ENCODE peak calls at places on chromosomes 3 and 15, in six cellular contexts. S is esophagus squamous epithelium, M is body of pancreas, Q is IMR-90, L is uterus, W is A549. D is an unnamed sample.

GRCh38 chr15:31171731-31172130 is 70.2 kb upstream of the TRPM1 start:
- DNase-seq in S (no peak), M (no peak), Q (no peak), L (no peak), W (no peak), D (no peak)

GRCh38 chr3:122957707-122958210 is 69.8 kb downstream of the SEMA5B start:
- DNase-seq in S (no peak), M (no peak), Q (no peak), L (peak), W (no peak), D (no peak)

GRCh38 chr15:29140475-29141172 is 129.0 kb downstream of the NSMCE3 start:
- DNase-seq in S (no peak), M (no peak), Q (no peak), L (no peak), W (no peak), D (peak)

GRCh38 chr3:189554868-189555557 is 76.2 kb upstream of the TP63 start:
- DNase-seq in S (no peak), M (no peak), Q (no peak), L (no peak), W (no peak), D (no peak)

GRCh38 chr3:115549111-115549510 is 74.2 kb upstream of the GAP43 start:
- DNase-seq in S (no peak), M (no peak), Q (peak), L (no peak), W (no peak), D (no peak)

GRCh38 chr3:101827211-101828174 is 21.8 kb upstream of the NFKBIZ start:
- DNase-seq in S (peak), M (peak), Q (peak), L (peak), W (peak), D (peak)

GRCh38 chr3:167110906-167111305 is 269.2 kb downstream of the ZBBX start:
- DNase-seq in S (no peak), M (no peak), Q (no peak), L (no peak), W (peak), D (no peak)

GRCh38 chr3:196012941-196013471 is 68.9 kb downstream of the TFRC start:
- DNase-seq in S (no peak), M (no peak), Q (no peak), L (no peak), W (no peak), D (no peak)

GRCh38 chr3:178120367-178120766 is 415.9 kb upstream of the KCNMB2 start:
- DNase-seq in S (no peak), M (no peak), Q (no peak), L (no peak), W (no peak), D (no peak)

DNA sequence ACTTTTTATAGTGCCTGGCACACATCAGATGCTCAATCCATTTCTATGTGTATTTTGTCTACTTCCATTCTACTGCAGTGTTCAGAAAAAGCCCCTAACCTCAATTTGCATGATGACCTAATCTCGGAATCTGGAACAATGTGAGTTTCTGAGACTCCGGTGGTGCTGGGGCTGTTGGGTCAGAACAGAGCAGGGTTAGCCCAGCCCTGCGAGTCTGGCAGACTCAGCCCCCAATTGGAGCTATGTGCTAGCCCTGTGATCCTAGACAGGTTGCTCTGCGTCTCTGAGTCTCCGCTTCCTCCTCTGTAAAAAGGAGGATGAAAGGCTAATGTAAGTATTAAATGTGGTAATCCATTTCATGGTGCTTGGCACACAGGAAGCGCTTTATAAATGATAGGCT is 95.0 kb upstream of the ICE2 start:
- DNase-seq in S (no peak), M (no peak), Q (no peak), L (no peak), W (no peak), D (no peak)
- TF ChIP-seq POLR2A in S (no peak), M (no peak), Q (no peak), L (no peak), W (no peak), D (no peak)

GRCh38 chr3:133805702-133806475 is at the start of gene SRPRB:
- DNase-seq in S (peak), M (peak), Q (peak), L (peak), W (peak), D (peak)
- TF ChIP-seq POLR2A in S (no peak), M (peak), Q (peak), L (peak), W (peak), D (no peak)

GRCh38 chr3:212432-212831 is 15.9 kb downstream of the CHL1 start:
- DNase-seq in S (no peak), M (no peak), Q (no peak), L (no peak), W (no peak), D (no peak)
- TF ChIP-seq POLR2A in S (no peak), M (no peak), Q (no peak), L (no peak), W (no peak), D (no peak)

DNA sequence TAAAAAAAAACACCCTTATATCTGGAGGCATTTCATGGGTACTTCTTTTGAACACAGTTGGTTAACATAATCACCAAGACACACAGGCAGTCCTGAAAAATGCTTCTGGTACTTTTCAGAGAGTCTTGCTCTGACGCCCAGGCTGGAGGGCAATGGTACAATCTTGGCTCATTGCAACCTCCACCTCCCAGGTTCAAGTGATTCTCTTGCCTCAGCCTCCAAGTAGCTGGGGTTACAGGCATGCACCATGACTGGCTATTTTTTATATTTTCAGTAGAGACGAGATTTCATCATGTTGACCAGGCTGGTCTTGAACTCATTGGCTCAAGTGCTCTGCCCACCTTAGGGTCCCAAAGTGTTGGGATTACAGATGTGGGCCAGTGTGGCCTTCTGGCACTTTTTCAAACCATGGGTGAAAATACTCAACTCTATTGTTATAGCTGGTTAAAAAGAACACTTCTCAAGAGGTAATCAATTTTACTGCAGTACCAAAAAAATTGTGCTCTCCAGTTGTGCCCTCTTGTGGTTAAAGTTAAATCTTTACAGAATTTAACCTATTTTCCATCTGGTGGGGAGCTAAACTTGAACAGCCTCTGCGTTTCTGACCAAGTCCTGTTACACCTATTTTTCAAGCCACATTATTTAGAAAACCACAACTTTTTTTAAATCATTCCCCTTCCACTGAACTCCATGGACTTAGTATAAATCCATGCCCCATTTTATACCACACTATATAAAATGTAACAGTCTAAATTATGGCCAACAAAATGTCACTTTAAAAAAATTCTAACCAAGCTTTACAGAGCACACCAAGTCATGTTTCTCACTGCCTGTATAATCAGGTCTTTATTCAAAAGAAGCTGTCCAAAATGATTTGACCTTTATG is 1.2 kb upstream of the SNAPC5 start:
- DNase-seq in S (no peak), M (no peak), Q (peak), L (no peak), W (peak), D (no peak)
- TF ChIP-seq POLR2A in S (no peak), M (no peak), Q (no peak), L (no peak), W (no peak), D (no peak)

GRCh38 chr15:65869127-65869953 is at the start of gene RAB11A:
- DNase-seq in S (peak), M (peak), Q (peak), L (peak), W (peak), D (peak)
- TF ChIP-seq POLR2A in S (peak), M (peak), Q (peak), L (peak), W (peak), D (peak)

GRCh38 chr3:98763076-98763475 is at the start of gene ST3GAL6:
- DNase-seq in S (peak), M (no peak), Q (peak), L (peak), W (no peak), D (no peak)
- TF ChIP-seq POLR2A in S (no peak), M (peak), Q (no peak), L (no peak), W (no peak), D (no peak)

DNA sequence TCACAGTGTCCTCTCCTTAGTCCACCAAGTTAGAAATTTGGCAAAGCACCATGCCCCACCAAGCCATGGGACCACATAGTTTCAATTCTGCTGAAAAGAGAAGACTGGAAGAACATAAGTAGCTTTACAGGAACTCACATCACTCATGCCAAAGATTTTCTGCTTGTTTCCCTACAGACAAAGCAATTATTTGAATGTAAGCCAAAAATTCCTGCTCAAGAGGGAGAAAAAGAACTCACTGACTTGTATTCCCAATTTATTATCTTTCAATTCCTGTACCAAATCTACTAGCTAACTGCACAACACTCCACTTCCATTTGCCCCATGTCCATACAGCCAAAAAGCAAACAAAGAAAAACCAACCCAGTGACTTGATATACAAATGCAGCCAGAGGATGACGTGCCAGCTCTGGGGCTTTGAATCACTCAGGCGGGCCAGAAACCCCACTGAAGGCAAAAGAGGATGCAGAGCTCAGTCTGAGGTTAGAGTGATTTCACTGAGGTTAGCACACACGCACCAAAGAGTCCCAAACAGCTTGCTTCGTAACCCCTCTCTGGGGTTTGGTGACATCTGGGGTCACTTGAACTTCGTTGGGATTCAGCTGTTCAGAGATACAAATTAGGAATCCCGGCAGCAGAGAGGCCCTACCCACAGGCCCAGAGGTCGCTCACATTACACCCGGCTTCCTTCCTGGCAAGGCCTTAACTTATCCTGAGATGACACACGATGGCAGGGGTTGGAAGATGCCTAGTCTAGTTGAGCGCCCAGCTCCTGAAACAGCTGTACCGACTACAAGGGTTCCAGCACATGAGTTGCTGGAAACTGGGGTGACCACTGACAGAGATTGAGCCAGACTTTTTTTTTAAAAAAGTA is 1.7 kb downstream of the RFTN1 start:
- DNase-seq in S (peak), M (peak), Q (peak), L (peak), W (no peak), D (peak)
- TF ChIP-seq POLR2A in S (no peak), M (no peak), Q (peak), L (no peak), W (no peak), D (no peak)

GRCh38 chr15:37100109-37100873 is at the start of gene MEIS2:
- DNase-seq in S (peak), M (peak), Q (peak), L (peak), W (peak), D (peak)

GRCh38 chr15:37102315-37103021 is 2.1 kb upstream of the MEIS2 start:
- DNase-seq in S (no peak), M (no peak), Q (peak), L (peak), W (peak), D (no peak)

GRCh38 chr15:37099321-37100108 is 834 bp downstream of the MEIS2 start:
- DNase-seq in S (no peak), M (peak), Q (peak), L (peak), W (peak), D (no peak)

GRCh38 chr15:37103475-37104071 is 3.2 kb upstream of the MEIS2 start:
- DNase-seq in S (no peak), M (no peak), Q (no peak), L (no peak), W (no peak), D (no peak)

DNA sequence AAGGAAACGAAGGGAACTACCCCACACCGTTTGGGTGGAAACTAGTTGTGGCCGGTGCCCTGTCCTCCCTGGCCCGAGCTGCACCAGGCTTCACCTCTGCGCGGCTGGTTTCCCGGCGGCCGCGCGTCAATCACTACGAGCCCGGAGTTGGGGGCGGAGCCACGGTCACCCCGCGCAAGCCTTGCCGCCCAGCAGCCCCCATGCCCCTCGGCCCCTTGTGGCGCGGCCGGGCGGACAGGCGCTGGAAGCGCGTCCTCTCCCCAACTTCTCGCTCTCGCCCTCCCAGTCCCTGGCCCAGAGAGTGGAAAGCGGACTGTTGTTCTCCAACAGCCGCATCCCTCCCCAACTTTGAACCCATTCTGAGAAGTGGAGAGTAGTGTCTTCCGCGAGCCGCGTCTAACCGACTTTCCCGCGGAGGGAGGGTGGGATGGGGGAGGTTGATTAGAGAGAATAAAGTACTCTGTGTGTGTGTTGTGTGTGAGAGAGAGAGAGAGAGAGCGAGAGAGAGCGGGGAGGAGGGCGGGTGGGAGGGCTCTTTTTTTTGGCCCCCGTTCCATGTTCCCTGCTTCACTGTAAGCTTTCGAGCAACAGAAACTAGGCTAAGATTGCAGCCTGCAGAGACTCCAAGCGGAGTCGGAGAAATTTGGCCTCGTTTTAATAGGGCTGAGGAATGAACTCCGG is 1.4 kb upstream of the MEIS2 start:
- DNase-seq in S (no peak), M (peak), Q (peak), L (peak), W (peak), D (no peak)
- TF ChIP-seq POLR2A in S (no peak), M (peak), Q (peak), L (peak), W (peak), D (no peak)

DNA sequence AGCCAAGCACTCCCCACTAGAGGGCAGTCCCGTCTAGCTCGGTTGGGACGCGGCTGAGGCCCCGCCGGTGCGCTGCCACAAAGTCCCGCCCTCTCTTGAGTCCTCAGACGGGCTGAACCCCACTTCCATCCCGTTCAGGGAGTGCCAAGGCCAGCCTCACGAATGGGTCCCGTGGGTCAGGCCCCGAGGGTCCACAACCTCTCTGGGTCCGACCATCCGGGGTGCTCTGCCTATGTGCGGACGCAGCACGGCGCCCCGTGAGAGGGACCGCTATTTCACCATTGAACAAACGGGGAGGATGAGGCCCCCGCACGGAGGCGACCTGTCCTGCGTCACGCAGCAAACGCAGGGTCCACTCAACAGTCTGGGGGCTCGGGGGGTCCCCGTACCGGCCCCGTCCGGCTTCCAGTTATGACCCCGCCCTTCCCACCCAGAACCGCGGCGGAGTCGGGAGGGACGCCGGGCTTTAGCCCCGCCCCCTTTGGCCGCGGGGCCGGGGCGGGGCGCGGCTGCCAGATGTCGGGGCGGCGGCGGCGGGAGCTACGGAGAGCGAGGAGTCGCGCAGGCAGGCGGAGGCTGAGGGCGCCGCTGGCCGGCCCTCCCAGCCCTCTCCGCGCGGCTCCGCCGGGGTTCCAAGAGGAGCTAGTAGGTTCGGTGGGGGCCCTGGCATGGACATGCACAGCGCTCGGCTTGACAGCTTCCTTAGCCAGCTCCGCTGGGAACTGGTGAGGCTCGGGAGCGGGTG is at the start of gene INKA1:
- DNase-seq in S (peak), M (peak), Q (peak), L (peak), W (peak), D (peak)
- TF ChIP-seq POLR2A in S (no peak), M (peak), Q (no peak), L (peak), W (no peak), D (no peak)